ENCODE peak calls at places on chromosome 14, in six cellular contexts. One of them, this sample, is unnamed.

GRCh38 chr14:29798078-29798477 is 129.6 kb downstream of the PRKD1 start:
- DNase-seq in upper lobe of right lung: no peak
- DNase-seq in heart right ventricle: no peak
- DNase-seq in nephron progenitor cell: no peak
- DNase-seq in astrocyte of the cerebellum: no peak
- DNase-seq in neural crest cell: no peak
- DNase-seq in this sample: no peak

GRCh38 chr14:75196064-75196463 is 19.7 kb upstream of the TMED10 start:
- DNase-seq in astrocyte of the cerebellum: no peak
- DNase-seq in neural crest cell: no peak
- DNase-seq in upper lobe of right lung: no peak
- DNase-seq in nephron progenitor cell: no peak
- DNase-seq in heart right ventricle: no peak
- DNase-seq in this sample: no peak

GRCh38 chr14:103846569-103847438 is 571 bp downstream of the PPP1R13B start:
- DNase-seq in upper lobe of right lung: peak
- DNase-seq in astrocyte of the cerebellum: no peak
- DNase-seq in neural crest cell: no peak
- DNase-seq in nephron progenitor cell: peak
- DNase-seq in heart right ventricle: peak
- DNase-seq in this sample: peak

GRCh38 chr14:37230551-37231194 is 32.9 kb downstream of the MIPOL1 start:
- DNase-seq in astrocyte of the cerebellum: peak
- DNase-seq in neural crest cell: no peak
- DNase-seq in heart right ventricle: no peak
- DNase-seq in nephron progenitor cell: peak
- DNase-seq in upper lobe of right lung: no peak
- DNase-seq in this sample: no peak

GRCh38 chr14:41374092-41374491 is 232.6 kb upstream of the LRFN5 start:
- DNase-seq in astrocyte of the cerebellum: no peak
- DNase-seq in nephron progenitor cell: no peak
- DNase-seq in neural crest cell: no peak
- DNase-seq in heart right ventricle: no peak
- DNase-seq in upper lobe of right lung: no peak
- DNase-seq in this sample: no peak

GRCh38 chr14:105927661-105928060 is 401.3 kb downstream of the TMEM121 start:
- DNase-seq in astrocyte of the cerebellum: no peak
- DNase-seq in neural crest cell: no peak
- DNase-seq in upper lobe of right lung: no peak
- DNase-seq in nephron progenitor cell: no peak
- DNase-seq in heart right ventricle: no peak
- DNase-seq in this sample: no peak

GRCh38 chr14:104885973-104886689 is 21.1 kb downstream of the CEP170B start:
- DNase-seq in upper lobe of right lung: no peak
- DNase-seq in neural crest cell: no peak
- DNase-seq in nephron progenitor cell: no peak
- DNase-seq in astrocyte of the cerebellum: no peak
- DNase-seq in heart right ventricle: no peak
- DNase-seq in this sample: no peak

GRCh38 chr14:39762576-39763401 is 330.6 kb upstream of the FBXO33 start:
- DNase-seq in nephron progenitor cell: no peak
- DNase-seq in neural crest cell: no peak
- DNase-seq in upper lobe of right lung: no peak
- DNase-seq in astrocyte of the cerebellum: no peak
- DNase-seq in heart right ventricle: no peak
- DNase-seq in this sample: no peak

GRCh38 chr14:74333909-74334308 is 14.4 kb upstream of the VRTN start:
- DNase-seq in nephron progenitor cell: no peak
- DNase-seq in astrocyte of the cerebellum: peak
- DNase-seq in heart right ventricle: no peak
- DNase-seq in upper lobe of right lung: no peak
- DNase-seq in neural crest cell: no peak
- DNase-seq in this sample: no peak

GRCh38 chr14:28057286-28058011 is 709.1 kb upstream of the FOXG1 start:
- DNase-seq in neural crest cell: no peak
- DNase-seq in upper lobe of right lung: no peak
- DNase-seq in heart right ventricle: no peak
- DNase-seq in nephron progenitor cell: no peak
- DNase-seq in astrocyte of the cerebellum: no peak
- DNase-seq in this sample: no peak

GRCh38 chr14:28059254-28059653 is 707.3 kb upstream of the FOXG1 start:
- DNase-seq in upper lobe of right lung: no peak
- DNase-seq in astrocyte of the cerebellum: no peak
- DNase-seq in heart right ventricle: no peak
- DNase-seq in nephron progenitor cell: no peak
- DNase-seq in neural crest cell: no peak
- DNase-seq in this sample: no peak

GRCh38 chr14:28055008-28055407 is 711.6 kb upstream of the FOXG1 start:
- DNase-seq in nephron progenitor cell: no peak
- DNase-seq in upper lobe of right lung: no peak
- DNase-seq in heart right ventricle: no peak
- DNase-seq in astrocyte of the cerebellum: no peak
- DNase-seq in neural crest cell: no peak
- DNase-seq in this sample: no peak

GRCh38 chr14:28061006-28061405 is 705.6 kb upstream of the FOXG1 start:
- DNase-seq in astrocyte of the cerebellum: no peak
- DNase-seq in heart right ventricle: no peak
- DNase-seq in nephron progenitor cell: no peak
- DNase-seq in upper lobe of right lung: no peak
- DNase-seq in neural crest cell: no peak
- DNase-seq in this sample: no peak

DNA sequence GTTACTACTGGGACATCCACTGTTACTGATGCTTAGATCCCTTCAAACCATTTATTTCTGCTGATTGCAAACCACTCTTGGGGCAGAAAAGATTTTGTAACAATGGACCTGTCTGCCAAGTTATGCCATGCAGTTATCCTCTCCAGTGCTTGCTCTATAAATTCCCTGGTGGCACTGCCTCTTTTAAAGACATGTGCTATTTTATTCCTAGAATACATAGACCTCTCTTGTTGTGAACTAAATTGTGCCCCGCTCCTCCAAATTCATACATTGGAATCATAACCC is 708.6 kb upstream of the FOXG1 start:
- DNase-seq in upper lobe of right lung: no peak
- DNase-seq in astrocyte of the cerebellum: no peak
- DNase-seq in heart right ventricle: no peak
- DNase-seq in nephron progenitor cell: no peak
- DNase-seq in neural crest cell: no peak
- DNase-seq in this sample: no peak
- TF ChIP-seq CTCF in upper lobe of right lung: no peak
- TF ChIP-seq CTCF in astrocyte of the cerebellum: no peak
- TF ChIP-seq CTCF in heart right ventricle: no peak
- TF ChIP-seq CTCF in nephron progenitor cell: no peak
- TF ChIP-seq CTCF in neural crest cell: no peak
- TF ChIP-seq CTCF in this sample: no peak

DNA sequence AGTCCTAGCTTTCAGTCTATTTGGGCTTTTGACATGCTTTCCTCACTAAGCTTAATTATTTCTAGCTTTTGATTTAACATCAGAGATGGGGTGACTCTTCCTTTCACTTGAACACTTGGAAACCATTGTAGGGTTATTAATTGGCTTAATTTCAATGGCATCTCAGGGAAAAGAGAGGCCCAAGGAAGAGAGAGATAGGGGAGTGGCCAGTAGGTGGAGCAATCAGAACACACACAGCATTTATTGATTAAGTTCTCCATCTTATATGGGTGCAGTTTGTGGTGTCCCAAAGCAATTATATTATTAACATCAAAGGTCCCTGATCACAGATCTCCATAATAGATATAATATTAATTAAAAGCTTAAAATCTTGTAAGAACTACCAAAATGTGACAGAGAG is 1466.1 kb upstream of the SEL1L start:
- DNase-seq in heart right ventricle: no peak
- DNase-seq in nephron progenitor cell: no peak
- DNase-seq in upper lobe of right lung: no peak
- DNase-seq in astrocyte of the cerebellum: no peak
- DNase-seq in neural crest cell: no peak
- DNase-seq in this sample: no peak
- TF ChIP-seq CTCF in heart right ventricle: no peak
- TF ChIP-seq CTCF in nephron progenitor cell: no peak
- TF ChIP-seq CTCF in upper lobe of right lung: peak
- TF ChIP-seq CTCF in astrocyte of the cerebellum: peak
- TF ChIP-seq CTCF in neural crest cell: peak
- TF ChIP-seq CTCF in this sample: no peak

GRCh38 chr14:92603309-92604257 is 90.0 kb downstream of the RIN3 start:
- DNase-seq in neural crest cell: no peak
- DNase-seq in heart right ventricle: peak
- DNase-seq in nephron progenitor cell: peak
- DNase-seq in upper lobe of right lung: peak
- DNase-seq in astrocyte of the cerebellum: peak
- DNase-seq in this sample: no peak
- TF ChIP-seq CTCF in neural crest cell: no peak
- TF ChIP-seq CTCF in heart right ventricle: no peak
- TF ChIP-seq CTCF in nephron progenitor cell: no peak
- TF ChIP-seq CTCF in upper lobe of right lung: no peak
- TF ChIP-seq CTCF in astrocyte of the cerebellum: peak
- TF ChIP-seq CTCF in this sample: no peak

GRCh38 chr14:72714871-72715214 is 179.1 kb downstream of the DPF3 start:
- DNase-seq in astrocyte of the cerebellum: no peak
- DNase-seq in upper lobe of right lung: peak
- DNase-seq in neural crest cell: no peak
- DNase-seq in nephron progenitor cell: no peak
- DNase-seq in heart right ventricle: peak
- DNase-seq in this sample: no peak

GRCh38 chr14:72715215-72715909 is 178.5 kb downstream of the DPF3 start:
- DNase-seq in neural crest cell: no peak
- DNase-seq in upper lobe of right lung: no peak
- DNase-seq in nephron progenitor cell: no peak
- DNase-seq in astrocyte of the cerebellum: no peak
- DNase-seq in heart right ventricle: peak
- DNase-seq in this sample: no peak

GRCh38 chr14:72716471-72716870 is 177.4 kb downstream of the DPF3 start:
- DNase-seq in upper lobe of right lung: no peak
- DNase-seq in heart right ventricle: no peak
- DNase-seq in nephron progenitor cell: no peak
- DNase-seq in astrocyte of the cerebellum: no peak
- DNase-seq in neural crest cell: no peak
- DNase-seq in this sample: no peak

GRCh38 chr14:72717220-72717619 is 176.7 kb downstream of the DPF3 start:
- DNase-seq in neural crest cell: no peak
- DNase-seq in nephron progenitor cell: no peak
- DNase-seq in upper lobe of right lung: no peak
- DNase-seq in astrocyte of the cerebellum: no peak
- DNase-seq in heart right ventricle: no peak
- DNase-seq in this sample: no peak

GRCh38 chr14:72715910-72716268 is 178.0 kb downstream of the DPF3 start:
- DNase-seq in nephron progenitor cell: peak
- DNase-seq in heart right ventricle: peak
- DNase-seq in upper lobe of right lung: no peak
- DNase-seq in astrocyte of the cerebellum: no peak
- DNase-seq in neural crest cell: no peak
- DNase-seq in this sample: no peak
- TF ChIP-seq CTCF in nephron progenitor cell: no peak
- TF ChIP-seq CTCF in heart right ventricle: no peak
- TF ChIP-seq CTCF in upper lobe of right lung: no peak
- TF ChIP-seq CTCF in astrocyte of the cerebellum: no peak
- TF ChIP-seq CTCF in neural crest cell: no peak
- TF ChIP-seq CTCF in this sample: no peak

DNA sequence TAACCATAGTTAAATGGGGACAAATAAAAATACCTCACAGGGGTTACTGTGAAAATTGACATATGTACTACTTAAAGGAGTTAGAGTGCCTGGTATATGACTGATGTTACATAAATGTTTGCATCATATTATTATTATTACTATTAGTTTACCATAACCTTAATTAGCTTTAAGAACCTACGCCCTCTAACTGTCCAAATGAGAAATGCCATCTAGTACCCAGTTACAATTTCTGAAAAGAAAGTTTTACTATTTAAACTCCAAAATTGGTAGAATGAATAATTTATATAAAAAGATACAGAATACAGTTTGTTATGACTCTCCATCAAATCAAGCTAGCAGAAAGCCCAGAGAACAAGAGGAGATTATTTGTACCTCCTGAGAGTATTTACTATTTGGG is 42.3 kb downstream of the EML5 start:
- DNase-seq in upper lobe of right lung: no peak
- DNase-seq in neural crest cell: no peak
- DNase-seq in astrocyte of the cerebellum: no peak
- DNase-seq in heart right ventricle: no peak
- DNase-seq in nephron progenitor cell: no peak
- DNase-seq in this sample: no peak
- TF ChIP-seq CTCF in upper lobe of right lung: no peak
- TF ChIP-seq CTCF in neural crest cell: no peak
- TF ChIP-seq CTCF in astrocyte of the cerebellum: no peak
- TF ChIP-seq CTCF in heart right ventricle: no peak
- TF ChIP-seq CTCF in nephron progenitor cell: no peak
- TF ChIP-seq CTCF in this sample: no peak

This sample was measured in mesothelial cell of epicardium.